ENCODE peak calls at places on chromosomes 6 and 20, in seven cellular contexts. A is ovary, L is esophagus muscularis mucosa, W is upper lobe of right lung, T is PC-3, D is GM23248, J is uterus. H is an unnamed sample. For H3K4me1 and H3K27me3, the result is how much of the 10 kb centered on the place peaks cover.

GRCh38 chr6:87759491-87760010 is 57.5 kb upstream of the AKIRIN2 start:
- DNase-seq in T (no peak), W (no peak), D (no peak), A (no peak), L (no peak), J (no peak), H (no peak)

GRCh38 chr20:36854343-36855240 is 21.3 kb upstream of the TLDC2 start:
- DNase-seq in W (no peak), T (no peak), J (no peak), L (no peak), A (no peak), D (peak), H (peak)

GRCh38 chr6:52517502-52518278 is 59.2 kb downstream of the TRAM2 start:
- DNase-seq in W (no peak), J (peak), T (peak), A (peak), L (peak), D (peak), H (peak)

GRCh38 chr20:62437985-62438384 is 10.6 kb upstream of the RBBP8NL start:
- DNase-seq in J (no peak), T (no peak), L (no peak), D (no peak), A (no peak), W (no peak), H (no peak)

GRCh38 chr20:3209023-3209945 is at the start of gene ITPA:
- DNase-seq in D (peak), W (peak), J (peak), L (no peak), A (peak), T (peak), H (peak)

GRCh38 chr6:82712826-82713225 is 349.2 kb downstream of the TPBG start:
- DNase-seq in J (no peak), A (no peak), D (peak), W (no peak), L (no peak), T (peak), H (no peak)

GRCh38 chr6:104784884-104785283 is 74.8 kb downstream of the HACE1 start:
- DNase-seq in W (no peak), T (no peak), D (peak), L (no peak), J (no peak), A (no peak), H (peak)

GRCh38 chr6:44254201-44254956 is 2.9 kb downstream of the SLC35B2 start:
- DNase-seq in A (no peak), L (no peak), D (no peak), J (no peak), T (no peak), W (no peak), H (no peak)

GRCh38 chr6:146300540-146300939 is 243.1 kb upstream of the RAB32 start:
- DNase-seq in W (no peak), L (no peak), D (no peak), A (no peak), T (no peak), J (no peak), H (no peak)

GRCh38 chr6:19502301-19502700 is 334.9 kb upstream of the ID4 start:
- DNase-seq in W (no peak), L (no peak), T (peak), J (no peak), D (no peak), A (no peak), H (no peak)

GRCh38 chr6:154352898-154353585 is 3.6 kb downstream of the IPCEF1 start:
- DNase-seq in A (no peak), L (no peak), T (no peak), D (no peak), J (no peak), W (peak), H (no peak)

GRCh38 chr6:87623248-87623647 is 33.3 kb downstream of the ORC3 start:
- DNase-seq in J (no peak), A (no peak), T (no peak), L (no peak), D (peak), W (no peak), H (no peak)

GRCh38 chr6:89487864-89488263 is 54.9 kb downstream of the ANKRD6 start:
- DNase-seq in J (no peak), L (no peak), D (no peak), A (no peak), W (no peak), T (no peak), H (no peak)

GRCh38 chr20:32195581-32195980 is 12.0 kb downstream of the PLAGL2 start:
- DNase-seq in D (no peak), W (no peak), T (no peak), L (no peak), A (no peak), J (no peak), H (no peak)

GRCh38 chr20:31559704-31560093 is 45.4 kb upstream of the ID1 start:
- DNase-seq in J (no peak), W (no peak), T (no peak), D (no peak), A (no peak), L (no peak), H (no peak)

GRCh38 chr6:151082079-151082478 is 157.7 kb upstream of the AKAP12 start:
- DNase-seq in W (no peak), J (no peak), L (no peak), A (no peak), T (peak), D (no peak), H (no peak)

GRCh38 chr6:30149234-30149633 is 11.8 kb downstream of the TRIM10 start:
- DNase-seq in J (no peak), D (no peak), A (no peak), T (peak), W (no peak), L (peak), H (no peak)

GRCh38 chr6:33886673-33887144 is 82.9 kb upstream of the MLN start:
- DNase-seq in L (no peak), T (peak), J (peak), D (peak), A (no peak), W (no peak), H (no peak)

GRCh38 chr6:74867286-74867685 is 338.6 kb downstream of the COL12A1 start:
- DNase-seq in L (no peak), D (peak), T (no peak), A (no peak), J (no peak), W (no peak), H (no peak)

GRCh38 chr20:7851031-7851490 is 89.2 kb downstream of the HAO1 start:
- DNase-seq in T (peak), W (no peak), A (no peak), L (no peak), J (no peak), D (peak), H (no peak)

DNA sequence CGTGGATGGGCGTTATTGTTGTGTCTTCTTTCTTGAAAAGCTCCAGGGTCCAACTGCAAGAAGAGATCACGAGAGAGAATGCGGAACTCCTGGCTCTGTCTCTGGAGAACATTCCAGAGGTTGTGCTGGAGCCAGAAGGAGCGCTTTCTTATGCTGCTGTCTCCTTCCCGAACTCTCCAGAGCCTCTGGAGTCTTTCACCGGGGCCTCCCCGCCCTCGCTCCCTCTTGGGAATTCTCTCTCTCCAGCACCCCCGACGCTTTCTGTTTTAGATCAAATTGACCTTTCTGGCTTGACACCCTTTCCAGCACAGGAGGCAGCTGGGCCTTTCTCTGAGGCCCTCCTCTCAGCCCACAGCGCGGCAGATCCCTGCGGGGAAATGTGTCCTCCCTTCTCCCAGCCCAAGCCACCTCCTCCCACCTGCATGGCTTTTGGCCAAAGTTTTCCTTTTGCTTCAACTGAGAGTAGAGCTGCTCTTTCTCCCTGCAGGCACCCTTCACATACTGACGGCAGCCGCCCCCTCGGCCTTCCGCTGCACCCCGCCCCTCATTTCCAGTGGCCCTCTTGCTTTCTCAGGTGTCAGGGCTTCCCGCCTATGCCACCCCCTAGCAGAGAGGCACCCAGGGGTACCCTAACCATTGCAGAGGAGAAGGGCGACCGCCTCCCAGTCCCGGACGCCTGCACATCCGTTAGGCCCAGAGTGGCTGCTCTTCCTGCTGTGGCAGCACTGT is 6.6 kb upstream of the CCR6 start:
- DNase-seq in D (peak), T (no peak), J (peak), W (no peak), A (peak), L (no peak), H (no peak)
- H3K4me3 ChIP-seq in D (no peak), T (no peak), J (peak), W (no peak), A (peak), L (peak), H (no peak)

GRCh38 chr6:136020691-136021090 is 169.2 kb downstream of the PDE7B start:
- DNase-seq in L (no peak), T (no peak), W (no peak), J (no peak), D (no peak), A (no peak), H (no peak)
- H3K4me1 ChIP-seq in L (under half), T (under half), W (under half), J (under half), D (under half), A (under half), H (under half)

GRCh38 chr6:41503435-41503768 is 42.8 kb upstream of the FOXP4 start:
- DNase-seq in D (no peak), T (no peak), J (no peak), A (no peak), W (no peak), L (no peak), H (peak)

GRCh38 chr6:41502607-41503434 is 43.4 kb upstream of the FOXP4 start:
- DNase-seq in D (no peak), L (no peak), T (no peak), J (peak), A (peak), W (peak), H (peak)

GRCh38 chr6:41503841-41504525 is 42.2 kb upstream of the FOXP4 start:
- DNase-seq in W (no peak), D (peak), L (no peak), A (peak), J (peak), T (peak), H (peak)

GRCh38 chr6:41504526-41505021 is 41.6 kb upstream of the FOXP4 start:
- DNase-seq in W (no peak), T (peak), A (no peak), J (no peak), L (no peak), D (peak), H (no peak)

DNA sequence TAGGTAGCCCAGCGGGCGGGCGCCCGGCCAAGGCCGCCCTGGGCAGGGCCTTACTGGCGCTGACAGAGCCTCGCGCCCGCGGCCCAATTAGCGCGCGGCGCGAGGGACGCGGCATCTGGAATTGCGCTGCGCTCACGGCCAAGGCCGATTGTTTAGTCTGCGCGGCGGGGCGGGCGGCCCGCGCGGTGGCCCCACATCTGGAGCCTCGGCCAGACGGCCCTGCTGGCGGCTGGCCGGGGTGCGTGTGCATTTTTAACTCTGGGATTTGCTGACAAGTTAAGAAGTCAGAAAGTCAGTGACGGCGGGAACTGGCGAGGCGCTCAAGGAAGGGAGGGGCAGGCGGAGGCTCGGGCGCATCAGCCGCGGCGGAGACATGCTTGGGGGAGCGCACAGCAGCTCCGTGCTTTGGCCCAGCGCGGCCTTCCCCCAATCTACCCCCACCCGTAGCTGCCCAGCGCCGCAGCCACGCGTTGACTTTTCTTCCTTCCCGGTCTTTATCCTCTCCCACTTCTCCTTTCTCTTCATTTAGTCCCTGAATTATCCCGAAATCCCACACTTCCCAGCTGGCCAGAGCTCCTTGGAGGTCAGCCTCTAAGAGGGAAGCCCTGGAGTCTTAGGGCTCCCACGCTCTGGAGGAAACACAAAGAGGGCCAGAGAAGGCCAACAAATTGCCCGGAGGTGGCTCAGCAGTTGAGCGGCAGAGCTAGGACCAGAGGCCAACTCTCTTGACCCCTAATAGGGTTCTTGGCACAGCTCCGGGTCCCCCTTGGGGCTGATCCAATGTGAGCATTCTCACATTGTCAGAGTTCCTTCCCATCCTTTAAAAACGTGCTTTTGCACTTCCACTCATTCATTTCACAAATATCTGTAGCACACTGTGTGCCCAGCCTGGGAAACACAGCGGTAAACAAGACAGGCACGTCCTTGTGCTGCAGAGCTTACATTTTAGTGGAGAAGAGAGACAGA is 40.8 kb upstream of the FOXP4 start:
- DNase-seq in A (peak), J (peak), D (peak), W (peak), T (peak), L (peak), H (peak)
- H3K27me3 ChIP-seq in A (under half), J (under half), D (under half), W (under half), T (under half), L (under half), H (under half)

GRCh38 chr6:32148722-32149576 is 2.8 kb downstream of the PRRT1 start:
- DNase-seq in J (no peak), A (peak), D (peak), W (peak), T (no peak), L (no peak), H (no peak)

GRCh38 chr6:32146287-32146686 is 5.5 kb downstream of the PRRT1 start:
- DNase-seq in W (no peak), J (no peak), T (no peak), L (no peak), A (no peak), D (peak), H (no peak)

GRCh38 chr6:32148289-32148688 is 3.5 kb downstream of the PRRT1 start:
- DNase-seq in A (no peak), J (no peak), D (no peak), T (no peak), W (no peak), L (no peak), H (no peak)

GRCh38 chr6:32146687-32147086 is 5.1 kb downstream of the PRRT1 start:
- DNase-seq in J (no peak), T (no peak), A (no peak), D (no peak), W (no peak), L (no peak), H (no peak)

GRCh38 chr6:32147401-32148132 is 4.2 kb downstream of the PRRT1 start:
- DNase-seq in T (no peak), L (no peak), A (no peak), J (no peak), D (no peak), W (no peak), H (no peak)
- H3K4me3 ChIP-seq in T (no peak), L (no peak), A (no peak), J (no peak), D (no peak), W (no peak), H (no peak)

DNA sequence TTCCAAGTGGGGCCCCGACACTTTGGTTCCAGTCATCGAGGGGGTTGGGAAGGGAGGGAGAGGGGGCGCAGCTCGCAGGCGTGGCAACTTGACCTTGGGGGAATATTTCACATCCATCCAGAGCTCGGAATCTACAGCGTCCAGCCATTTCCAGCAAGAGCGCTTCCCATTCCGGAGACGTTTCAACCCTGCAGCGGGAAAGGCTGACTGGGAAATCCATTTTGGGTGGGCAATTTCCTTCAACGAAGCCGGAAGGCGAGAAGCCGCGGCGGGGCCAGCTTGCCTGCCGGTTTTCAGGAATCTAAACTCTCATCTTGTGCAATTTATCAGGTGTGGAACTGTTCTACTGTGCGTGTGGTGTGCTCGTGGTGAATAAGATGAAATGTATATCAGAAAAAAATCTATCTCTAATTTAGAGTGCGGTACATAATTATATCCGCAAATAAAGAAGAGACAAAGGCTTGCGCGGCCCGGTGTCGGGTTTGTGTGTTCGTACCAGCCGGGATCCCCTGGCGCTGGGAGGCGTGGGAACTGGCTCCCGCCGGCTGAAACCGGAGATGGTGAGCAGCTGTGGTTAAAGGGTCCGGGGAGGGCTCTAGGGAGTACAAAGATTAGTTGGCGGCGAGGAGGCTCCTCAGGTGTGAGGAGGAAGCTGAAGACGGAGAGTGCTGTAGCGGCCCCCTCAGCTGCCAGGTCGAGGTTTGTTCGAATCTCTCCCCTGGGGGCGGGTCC is 4.8 kb downstream of the SLC32A1 start:
- DNase-seq in A (no peak), T (no peak), W (no peak), J (no peak), D (no peak), L (no peak), H (no peak)
- H3K4me1 ChIP-seq in A (under half), T (under half), W (under half), J (under half), D (under half), L (half or more), H (under half)

H was measured in SJSA1.